ENCODE peak calls at places on chromosomes 6 and 20, in six cellular contexts. Q is IMR-90, A is mesendoderm, C is trophoblast cell, I is H9, S is neuronal stem cell. L is an unnamed sample.

GRCh38 chr20:43844778-43845614 is 69.7 kb upstream of the TOX2 start:
- DNase-seq in I (no peak), A (peak; percentile 60), Q (peak; percentile 95), S (no peak), C (no peak), L (peak; percentile 95)

GRCh38 chr6:154673919-154674318 is 59.3 kb upstream of the SCAF8 start:
- DNase-seq in A (peak; percentile 56), S (no peak), Q (no peak), I (no peak), C (no peak), L (no peak)

GRCh38 chr6:165987483-165988305 is 180.0 kb downstream of the TBXT start:
- DNase-seq in Q (peak; percentile 98), I (peak; percentile 71), A (peak; percentile 76), S (no peak), C (peak; percentile 5), L (peak; percentile 90)

GRCh38 chr6:160996316-160996715 is 4.7 kb downstream of the MAP3K4 start:
- DNase-seq in I (no peak), A (no peak), C (no peak), Q (no peak), S (no peak), L (no peak)

GRCh38 chr6:142645663-142646062 is 299.3 kb downstream of the HIVEP2 start:
- DNase-seq in C (no peak), A (no peak), S (no peak), I (no peak), Q (no peak), L (no peak)

GRCh38 chr20:36813784-36814136 is 40.2 kb upstream of the DSN1 start:
- DNase-seq in Q (no peak), C (no peak), A (no peak), S (no peak), I (no peak), L (no peak)

GRCh38 chr6:84242265-84242664 is 14.8 kb upstream of the CEP162 start:
- DNase-seq in S (no peak), A (no peak), Q (no peak), C (no peak), I (no peak), L (no peak)

GRCh38 chr6:129709451-129709908 is 497 bp downstream of the ARHGAP18 start:
- DNase-seq in Q (peak; percentile 58), C (no peak), A (no peak), I (no peak), S (no peak), L (peak; percentile 60)

GRCh38 chr6:35810831-35811698 is 5.9 kb downstream of the LHFPL5 start:
- DNase-seq in S (no peak), C (no peak), Q (peak; percentile 69), I (no peak), A (no peak), L (peak; percentile 81)

GRCh38 chr20:49706548-49707517 is 6.8 kb downstream of the B4GALT5 start:
- DNase-seq in S (no peak), Q (no peak), I (no peak), A (peak; percentile 28), C (no peak), L (no peak)

GRCh38 chr6:166499350-166500163 is 86.9 kb downstream of the RAMACL start:
- DNase-seq in A (no peak), C (no peak), Q (no peak), S (no peak), I (no peak), L (no peak)

GRCh38 chr6:108838101-108838717 is 10.0 kb upstream of the ARMC2 start:
- DNase-seq in Q (peak; percentile 6), S (peak; percentile 43), I (peak; percentile 95), C (no peak), A (peak; percentile 91), L (peak; percentile 24)

GRCh38 chr6:130557481-130558112 is 191.8 kb downstream of the TMEM200A start:
- DNase-seq in I (no peak), A (no peak), C (no peak), S (no peak), Q (no peak), L (no peak)

GRCh38 chr6:155406801-155407200 is 48.8 kb downstream of the NOX3 start:
- DNase-seq in A (peak; percentile 27), S (no peak), Q (no peak), I (no peak), C (no peak), L (no peak)

GRCh38 chr20:957544-957943 is 41.4 kb upstream of the ANGPT4 start:
- DNase-seq in S (no peak), Q (peak; percentile 1), A (no peak), C (no peak), I (no peak), L (peak; percentile 6)

GRCh38 chr20:45016089-45016641 is 49.9 kb downstream of the STK4 start:
- DNase-seq in I (no peak), Q (peak; percentile 11), S (no peak), C (no peak), A (no peak), L (peak; percentile 19)

GRCh38 chr20:52824494-52825216 is 147.5 kb upstream of the TSHZ2 start:
- DNase-seq in A (no peak), S (no peak), I (no peak), C (no peak), Q (no peak), L (no peak)

GRCh38 chr6:45710304-45710821 is 305.3 kb downstream of the CLIC5 start:
- DNase-seq in I (no peak), S (no peak), A (no peak), C (peak; percentile 27), Q (peak; percentile 23), L (peak; percentile 53)

GRCh38 chr6:23650676-23651075 is 475.3 kb upstream of the NRSN1 start:
- DNase-seq in C (no peak), A (no peak), Q (no peak), S (peak; percentile 37), I (no peak), L (no peak)

GRCh38 chr6:152874846-152875568 is 107.8 kb downstream of the FBXO5 start:
- DNase-seq in A (no peak), S (no peak), Q (no peak), I (no peak), C (no peak), L (no peak)

GRCh38 chr6:166420351-166420750 is 37.6 kb upstream of the MPC1 start:
- DNase-seq in A (no peak), I (no peak), C (no peak), Q (peak; percentile 21), S (no peak), L (peak; percentile 42)

GRCh38 chr6:167707686-167708500 is 118.8 kb upstream of the AFDN start:
- DNase-seq in A (no peak), Q (no peak), I (no peak), C (no peak), S (no peak), L (no peak)

GRCh38 chr6:101666256-101666655 is 272.7 kb downstream of the GRIK2 start:
- DNase-seq in A (no peak), Q (peak; percentile 80), C (no peak), S (no peak), I (no peak), L (no peak)

GRCh38 chr6:163941471-163941980 is 527.0 kb downstream of the QKI start:
- DNase-seq in A (no peak), S (no peak), C (no peak), Q (no peak), I (no peak), L (no peak)
- H2BK120ac ChIP-seq in A (no peak overlapping the region), S (no peak overlapping the region), C (peak overlapping the region; percentile 7), Q (no peak overlapping the region), I (no peak overlapping the region), L (no peak overlapping the region)

GRCh38 chr6:96156425-96156824 is 140.7 kb downstream of the FUT9 start:
- DNase-seq in I (no peak), S (no peak), A (no peak), C (no peak), Q (no peak), L (peak; percentile 7)
- H2BK120ac ChIP-seq in I (no peak overlapping the region), S (no peak overlapping the region), A (no peak overlapping the region), C (peak overlapping the region; percentile 86), Q (no peak overlapping the region), L (no peak overlapping the region)

GRCh38 chr20:16007164-16007563 is 566.1 kb downstream of the KIF16B start:
- DNase-seq in A (no peak), I (no peak), Q (no peak), C (no peak), S (no peak), L (no peak)

GRCh38 chr20:16007978-16008377 is 565.3 kb downstream of the KIF16B start:
- DNase-seq in S (no peak), Q (no peak), I (peak; percentile 39), A (peak; percentile 65), C (no peak), L (no peak)

GRCh38 chr20:16004108-16004854 is 569.0 kb downstream of the KIF16B start:
- DNase-seq in C (no peak), I (no peak), S (no peak), Q (no peak), A (no peak), L (no peak)

GRCh38 chr20:16003310-16003709 is 569.9 kb downstream of the KIF16B start:
- DNase-seq in I (no peak), Q (no peak), S (no peak), C (no peak), A (no peak), L (no peak)

DNA sequence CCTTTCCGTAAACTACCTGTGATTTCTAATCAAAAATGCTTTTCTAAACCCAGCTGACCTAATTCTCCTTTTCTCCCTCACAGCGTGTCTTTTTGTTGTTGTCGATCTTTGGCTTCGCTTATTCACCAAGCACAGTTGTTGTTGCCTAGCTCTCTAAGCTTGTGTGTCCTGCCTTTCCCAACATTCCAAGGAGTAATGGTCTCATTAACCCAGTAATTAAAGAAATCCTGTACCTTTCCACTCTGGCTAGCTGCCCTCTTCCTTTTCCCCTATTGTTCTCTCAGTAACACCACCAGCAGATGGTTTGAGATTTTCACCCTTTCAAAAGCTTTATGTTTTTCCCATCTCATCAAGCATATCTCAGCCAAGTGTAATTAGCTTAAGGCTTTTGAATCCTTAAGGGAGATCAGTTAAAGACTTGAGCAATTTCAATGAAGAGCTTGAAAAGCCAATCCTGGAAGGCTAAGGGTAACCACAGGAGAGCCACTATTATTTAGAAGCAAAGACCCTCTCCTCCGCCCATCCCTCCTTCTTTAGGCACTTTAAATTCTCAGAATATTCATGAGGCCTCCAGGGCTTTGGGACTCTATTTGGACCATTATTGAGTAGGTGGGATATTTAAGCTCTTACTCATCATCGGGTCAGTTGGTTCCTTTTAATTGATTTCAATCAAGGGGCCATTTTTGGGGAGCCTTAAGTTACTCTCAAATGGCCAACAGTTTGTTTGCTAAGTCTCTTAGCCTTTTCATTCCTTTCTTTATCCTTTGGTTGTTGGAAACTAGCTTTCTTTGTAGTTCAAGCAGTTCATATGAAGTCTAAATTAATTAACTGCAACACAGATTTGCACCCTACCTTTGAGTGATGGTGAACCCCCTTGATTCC is 567.4 kb downstream of the KIF16B start:
- DNase-seq in C (no peak), Q (no peak), A (peak; percentile 64), I (no peak), S (peak; percentile 88), L (no peak)
- H2BK120ac ChIP-seq in C (no peak overlapping the region), Q (no peak overlapping the region), A (no peak overlapping the region), I (no peak overlapping the region), S (no peak overlapping the region), L (no peak overlapping the region)

GRCh38 chr20:62426678-62427077 is 661 bp downstream of the RBBP8NL start:
- DNase-seq in A (peak; percentile 64), S (no peak), I (peak; percentile 77), Q (no peak), C (peak; percentile 23), L (no peak)

GRCh38 chr20:62428008-62428384 is 657 bp upstream of the RBBP8NL start:
- DNase-seq in Q (no peak), A (no peak), S (no peak), C (no peak), I (no peak), L (no peak)

GRCh38 chr20:62425281-62426058 is 1.9 kb downstream of the RBBP8NL start:
- DNase-seq in A (no peak), I (no peak), Q (no peak), S (no peak), C (no peak), L (no peak)

GRCh38 chr20:62428396-62429160 is 1.2 kb upstream of the RBBP8NL start:
- DNase-seq in S (no peak), I (no peak), Q (no peak), A (no peak), C (no peak), L (no peak)

GRCh38 chr20:62427172-62428007 is at the start of gene RBBP8NL:
- DNase-seq in A (peak; percentile 94), Q (no peak), I (peak; percentile 93), S (no peak), C (peak; percentile 99), L (no peak)
- H2BK120ac ChIP-seq in A (no peak within 1 kb of the TSS), Q (no peak within 1 kb of the TSS), I (no peak within 1 kb of the TSS), S (no peak within 1 kb of the TSS), C (peak within 1 kb of the TSS; percentile 94), L (no peak within 1 kb of the TSS)

L was measured in mesenchymal stem cell.